ENCODE peak calls at places on chromosomes 11 and 22, in nine cellular contexts. G is neural progenitor cell, F is dorsolateral prefrontal cortex, L is PC-3, Q is spleen, S is mucosa of descending colon, H is sigmoid colon, B is adrenal gland, I is right atrium auricular region. Z is an unnamed sample.

GRCh38 chr22:29917052-29917902 is 34.3 kb downstream of the MTMR3 start:
- DNase-seq in G (no peak), B (peak), Q (no peak), F (no peak), H (peak), I (peak), S (no peak), L (no peak), Z (no peak)

GRCh38 chr11:6705905-6706535 is 22.9 kb upstream of the MRPL17 start:
- DNase-seq in B (peak), H (no peak), Q (no peak), F (peak), L (peak), S (peak), I (no peak), G (peak), Z (peak)

GRCh38 chr11:2380807-2381350 is 3.8 kb downstream of the CD81 start:
- DNase-seq in B (peak), L (no peak), I (peak), G (no peak), H (peak), F (peak), S (peak), Q (peak), Z (no peak)

GRCh38 chr11:102139081-102139498 is 28.8 kb downstream of the YAP1 start:
- DNase-seq in B (no peak), L (peak), S (no peak), Q (no peak), G (no peak), I (no peak), H (no peak), F (no peak), Z (no peak)

GRCh38 chr11:32527191-32527590 is 56.4 kb upstream of the EIF3M start:
- DNase-seq in Q (no peak), F (no peak), G (no peak), I (no peak), H (no peak), S (no peak), B (no peak), L (no peak), Z (no peak)

GRCh38 chr11:64040684-64041267 is 5.0 kb downstream of the FLRT1 start:
- DNase-seq in H (no peak), I (no peak), S (no peak), F (peak), B (no peak), L (no peak), G (peak), Q (no peak), Z (no peak)

GRCh38 chr11:109864834-109865557 is 228.2 kb upstream of the ZC3H12C start:
- DNase-seq in H (no peak), S (no peak), Q (no peak), L (no peak), G (no peak), F (no peak), I (no peak), B (no peak), Z (no peak)

GRCh38 chr11:125448136-125448535 is 47.9 kb downstream of the FEZ1 start:
- DNase-seq in Q (no peak), F (no peak), B (no peak), G (no peak), L (peak), H (peak), S (no peak), I (peak), Z (no peak)

GRCh38 chr22:43434601-43435311 is 22.9 kb downstream of the MPPED1 start:
- DNase-seq in L (no peak), I (no peak), B (no peak), S (no peak), Q (peak), F (no peak), G (no peak), H (peak), Z (no peak)

GRCh38 chr11:58926695-58927094 is 12.6 kb upstream of the GLYATL1 start:
- DNase-seq in S (no peak), G (no peak), H (no peak), L (peak), B (no peak), I (no peak), Q (no peak), F (no peak), Z (no peak)

GRCh38 chr22:42596376-42596775 is 18.3 kb downstream of the POLDIP3 start:
- DNase-seq in S (no peak), B (peak), I (no peak), Q (no peak), F (no peak), L (no peak), H (no peak), G (no peak), Z (no peak)

GRCh38 chr11:64859542-64860414 is 15.3 kb upstream of the CDC42BPG start:
- DNase-seq in B (no peak), I (no peak), H (no peak), S (no peak), L (no peak), G (no peak), F (no peak), Q (peak), Z (peak)

GRCh38 chr22:26804315-26804714 is 146.9 kb downstream of the MIAT start:
- DNase-seq in H (no peak), B (no peak), S (no peak), G (no peak), L (no peak), I (no peak), Q (no peak), F (no peak), Z (no peak)

GRCh38 chr11:46521947-46522681 is 71.7 kb downstream of the AMBRA1 start:
- DNase-seq in L (peak), F (no peak), H (no peak), Q (no peak), S (no peak), B (no peak), I (no peak), G (no peak), Z (no peak)

GRCh38 chr11:3970101-3970500 is 114.6 kb downstream of the STIM1 start:
- DNase-seq in H (no peak), G (no peak), B (no peak), I (no peak), Q (no peak), S (no peak), L (no peak), F (no peak), Z (no peak)

GRCh38 chr11:95138448-95138847 is 48.8 kb downstream of the ENDOD1 start:
- DNase-seq in L (peak), H (no peak), S (no peak), G (no peak), Q (no peak), B (no peak), F (no peak), I (no peak), Z (no peak)

GRCh38 chr22:39204216-39204615 is 40.6 kb downstream of the PDGFB start:
- DNase-seq in G (no peak), S (no peak), I (no peak), L (no peak), Q (peak), H (peak), F (no peak), B (no peak), Z (no peak)

GRCh38 chr11:115699733-115700132 is 195.5 kb upstream of the CADM1 start:
- DNase-seq in F (no peak), I (no peak), Q (no peak), S (peak), H (peak), B (no peak), L (no peak), G (no peak), Z (no peak)

DNA sequence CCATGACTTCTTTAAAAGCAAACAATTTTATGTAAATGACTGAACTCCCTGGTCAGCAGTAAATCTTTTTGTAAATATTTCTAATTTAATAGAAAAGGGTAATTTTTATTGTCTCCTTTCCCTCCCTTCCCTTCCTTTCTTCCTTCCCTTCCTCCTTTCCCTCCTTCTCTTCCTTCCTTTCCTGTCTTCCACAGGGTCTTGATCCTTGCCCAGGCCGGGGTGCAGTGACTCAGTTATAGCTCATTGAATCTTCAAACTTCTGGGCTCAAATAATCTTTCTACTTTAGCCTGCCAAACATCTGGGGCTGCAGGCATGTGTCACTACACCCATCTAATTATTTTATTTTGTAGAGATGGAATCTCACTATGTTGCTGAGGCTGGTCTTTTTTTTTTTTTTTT is 21.3 kb downstream of the IPO7 start:
- DNase-seq in G (no peak), B (no peak), S (no peak), I (no peak), Q (no peak), L (no peak), H (no peak), F (no peak), Z (no peak)
- H3K4me3 ChIP-seq in G (no peak), B (no peak), S (no peak), I (no peak), Q (no peak), L (no peak), H (no peak), F (no peak), Z (no peak)

GRCh38 chr11:57674251-57674650 is 6.3 kb downstream of the ZDHHC5 start:
- DNase-seq in I (no peak), Q (no peak), L (no peak), S (no peak), H (no peak), F (no peak), G (no peak), B (no peak), Z (no peak)
- H3K4me3 ChIP-seq in I (no peak), Q (no peak), L (no peak), S (no peak), H (no peak), F (no peak), G (no peak), B (no peak), Z (no peak)

DNA sequence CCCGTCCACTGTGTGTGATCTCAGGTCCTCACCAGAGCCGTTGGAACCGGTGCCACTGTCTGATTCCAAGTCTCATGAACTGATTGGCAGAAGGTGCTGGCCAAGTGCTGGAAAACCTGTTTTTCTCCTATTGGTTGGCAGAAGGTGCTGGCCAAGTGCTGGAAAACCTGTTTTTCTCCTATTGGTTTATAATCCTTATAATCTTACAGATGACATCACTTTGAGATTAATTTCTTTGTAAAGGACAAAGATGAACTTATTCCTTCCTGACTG is 1106.3 kb downstream of the BRD1 start:
- DNase-seq in B (no peak), Q (no peak), F (no peak), S (peak), G (no peak), I (no peak), H (peak), L (no peak), Z (no peak)
- H3K4me3 ChIP-seq in B (no peak), Q (no peak), F (no peak), S (no peak), G (no peak), I (no peak), H (no peak), L (no peak), Z (no peak)

GRCh38 chr11:117203069-117203407 is 3.9 kb downstream of the TAGLN start:
- DNase-seq in Q (no peak), L (no peak), G (no peak), F (no peak), H (no peak), I (no peak), S (no peak), B (no peak), Z (no peak)
- H3K4me3 ChIP-seq in Q (peak), L (no peak), G (no peak), F (no peak), H (peak), I (peak), S (no peak), B (peak), Z (no peak)

DNA sequence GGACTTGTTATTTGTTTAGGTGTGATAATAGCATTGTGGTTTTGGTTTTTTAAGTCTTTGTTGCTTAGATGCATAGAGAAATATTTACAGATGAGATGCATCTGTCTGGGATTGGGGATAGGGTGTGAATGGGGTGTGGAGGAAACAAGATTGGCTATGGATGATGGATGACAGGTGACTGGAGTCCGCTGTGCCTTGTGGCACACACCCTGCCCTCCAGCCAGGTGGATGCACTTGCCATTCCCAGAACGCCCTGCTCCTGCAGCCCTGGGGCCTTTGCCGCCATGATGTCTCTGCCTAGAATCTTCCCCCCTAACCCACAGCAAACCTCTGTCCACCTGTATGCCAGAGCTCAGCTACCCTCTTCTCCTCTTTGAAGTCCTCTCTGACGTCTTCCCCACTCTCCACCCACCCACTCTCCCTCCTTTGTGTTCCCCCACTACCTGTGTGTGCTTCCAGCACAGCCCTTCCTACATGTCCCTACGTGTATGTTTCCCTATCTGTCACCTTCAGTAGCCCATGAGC is 54.7 kb downstream of the WNT11 start:
- DNase-seq in G (no peak), H (no peak), B (peak), Q (no peak), S (peak), F (no peak), I (no peak), L (no peak), Z (no peak)
- H3K4me3 ChIP-seq in G (no peak), H (no peak), B (no peak), Q (peak), S (no peak), F (peak), I (no peak), L (no peak), Z (no peak)

GRCh38 chr22:23495614-23496444 is 84.3 kb downstream of the IGLL1 start:
- DNase-seq in S (no peak), F (no peak), B (no peak), I (no peak), G (no peak), L (no peak), Q (peak), H (no peak), Z (no peak)
- H3K4me3 ChIP-seq in S (no peak), F (no peak), B (no peak), I (no peak), G (no peak), L (no peak), Q (no peak), H (no peak), Z (no peak)

Z was measured in HL-60.